ENCODE peak calls at places on chromosome 3, in four cellular contexts. N, J, B and W are unnamed samples.

GRCh38 chr3:37904614-37905047 is 43.0 kb downstream of the CTDSPL start:
- DNase-seq in N (peak), J (no peak), B (no peak), W (no peak)

GRCh38 chr3:54211097-54211496 is 88.7 kb downstream of the CACNA2D3 start:
- DNase-seq in J (no peak), B (no peak), N (no peak), W (no peak)

GRCh38 chr3:50529996-50530706 is 26.7 kb upstream of the CACNA2D2 start:
- DNase-seq in B (no peak), N (no peak), J (no peak), W (no peak)

GRCh38 chr3:43792904-43793303 is 102.2 kb downstream of the ABHD5 start:
- DNase-seq in J (no peak), B (no peak), N (peak), W (no peak)

GRCh38 chr3:64129581-64129980 is 95.7 kb downstream of the PRICKLE2 start:
- DNase-seq in N (no peak), J (no peak), B (no peak), W (no peak)

GRCh38 chr3:117611242-117611641 is 901.7 kb downstream of the TUSC7 start:
- DNase-seq in B (no peak), J (no peak), N (no peak), W (no peak)

GRCh38 chr3:195061756-195062655 is 209.0 kb downstream of the XXYLT1 start:
- DNase-seq in N (no peak), B (no peak), J (no peak), W (no peak)

GRCh38 chr3:9986230-9986725 is 363 bp downstream of the EMC3 start:
- DNase-seq in B (no peak), N (no peak), J (no peak), W (no peak)

GRCh38 chr3:142243134-142243533 is 17.7 kb upstream of the GK5 start:
- DNase-seq in J (no peak), N (peak), B (peak), W (no peak)

GRCh38 chr3:149299938-149300791 is 33.3 kb downstream of the TM4SF18 start:
- DNase-seq in N (peak), J (peak), B (no peak), W (peak)

GRCh38 chr3:124769462-124769861 is 39.2 kb downstream of the UMPS start:
- DNase-seq in B (no peak), J (no peak), N (no peak), W (no peak)

GRCh38 chr3:180911876-180912303 is 580 bp upstream of the FXR1 start:
- DNase-seq in J (no peak), N (no peak), B (no peak), W (no peak)

GRCh38 chr3:8846176-8846575 is 76.8 kb upstream of the OXTR start:
- DNase-seq in B (no peak), N (peak), J (no peak), W (no peak)

GRCh38 chr3:104604326-104605010 is 762.2 kb upstream of the ALCAM start:
- DNase-seq in N (peak), J (no peak), B (no peak), W (no peak)

GRCh38 chr3:12175844-12176453 is 17.2 kb upstream of the TIMP4 start:
- DNase-seq in N (peak), B (peak), J (peak), W (peak)

GRCh38 chr3:195059006-195059350 is 212.0 kb downstream of the XXYLT1 start:
- DNase-seq in B (no peak), N (no peak), J (no peak), W (no peak)

GRCh38 chr3:78742041-78742440 is 1025.8 kb downstream of the ROBO1 start:
- DNase-seq in B (no peak), J (no peak), N (no peak), W (no peak)

GRCh38 chr3:122305818-122306621 is 19.0 kb upstream of the CSTA start:
- DNase-seq in N (no peak), B (no peak), J (no peak), W (peak)

GRCh38 chr3:94285874-94286273 is 223.0 kb downstream of the NSUN3 start:
- DNase-seq in B (no peak), J (no peak), N (peak), W (peak)

GRCh38 chr3:3015472-3016089 is 94.6 kb downstream of the IL5RA start:
- DNase-seq in N (no peak), B (peak), J (no peak), W (no peak)

GRCh38 chr3:150871192-150871591 is 34.0 kb downstream of the MINDY4B start:
- DNase-seq in J (no peak), N (peak), B (no peak), W (no peak)

GRCh38 chr3:168824107-168824506 is 728.4 kb upstream of the GOLIM4 start:
- DNase-seq in J (no peak), B (no peak), N (no peak), W (no peak)

GRCh38 chr3:46851364-46852328 is 11.6 kb downstream of the MYL3 start:
- DNase-seq in N (no peak), B (no peak), J (no peak), W (no peak)

GRCh38 chr3:134897391-134898131 is 102.5 kb downstream of the EPHB1 start:
- DNase-seq in B (no peak), N (no peak), J (no peak), W (no peak)

GRCh38 chr3:123390865-123391613 is 57.9 kb downstream of the ADCY5 start:
- DNase-seq in J (no peak), N (peak), B (no peak), W (no peak)

GRCh38 chr3:148748323-148748722 is 50.6 kb downstream of the AGTR1 start:
- DNase-seq in J (no peak), B (no peak), N (no peak), W (peak)

GRCh38 chr3:12629560-12629959 is 34.4 kb downstream of the RAF1 start:
- DNase-seq in J (no peak), N (peak), B (no peak), W (peak)

GRCh38 chr3:129162729-129163579 is 2.1 kb upstream of the ISY1 start:
- DNase-seq in N (no peak), B (peak), J (peak), W (peak)